ENCODE peak calls at places on chromosomes 6 and 20, in nine cellular contexts. P, R, O, A, S, X, D, J and W are unnamed samples.

GRCh38 chr20:25275813-25276532 is 28.1 kb downstream of the PYGB start:
- DNase-seq in P (peak), R (no peak), O (no peak), A (no peak), S (peak), X (no peak), D (no peak), J (no peak), W (no peak)

GRCh38 chr20:23404196-23404595 is 17.1 kb downstream of the NAPB start:
- DNase-seq in P (no peak), R (peak), O (peak), A (no peak), S (no peak), X (no peak), D (no peak), J (no peak), W (no peak)

GRCh38 chr20:21569586-21569985 is 55.7 kb upstream of the NKX2-2 start:
- DNase-seq in P (no peak), R (no peak), O (no peak), A (no peak), S (no peak), X (no peak), D (no peak), J (no peak), W (no peak)

GRCh38 chr6:35736293-35736894 is 438 bp upstream of the ARMC12 start:
- DNase-seq in P (peak), R (peak), O (peak), A (peak), S (peak), X (peak), D (peak), J (no peak), W (no peak)

GRCh38 chr20:57346477-57346876 is 4.6 kb upstream of the RAE1 start:
- DNase-seq in P (no peak), R (peak), O (peak), A (peak), S (peak), X (peak), D (peak), J (peak), W (peak)

GRCh38 chr6:139881728-139882211 is 507.3 kb upstream of the CITED2 start:
- DNase-seq in P (no peak), R (peak), O (peak), A (no peak), S (no peak), X (no peak), D (peak), J (no peak), W (peak)

GRCh38 chr6:79946773-79947190 is 571 bp downstream of the ELOVL4 start:
- DNase-seq in P (no peak), R (no peak), O (peak), A (no peak), S (peak), X (peak), D (peak), J (no peak), W (no peak)

GRCh38 chr6:47242483-47243386 is 67.0 kb downstream of the TNFRSF21 start:
- DNase-seq in P (peak), R (peak), O (peak), A (peak), S (peak), X (peak), D (peak), J (peak), W (no peak)